ENCODE peak calls at places on chromosomes 7 and 10, in eight cellular contexts. B is stimulated activated CD4-positive, alpha-beta T cell treated with anti-CD3 and anti-CD28 coated beads, Interleukin-1b, Interleukin-23, amount 100 ng/mL, for 24 hours; Q is non-pigmented ciliary epithelial cell; T is Right ventricle myocardium inferior; E is memory B cell; W is A549; I is activated T-cell treated with anti-CD3 and anti-CD28 coated beads, Interleukin-2, amount 50 U/mL, for 72 hours; J is T-cell. F is an unnamed sample.

GRCh38 chr7:2604608-2605174 is 27.1 kb upstream of the TTYH3 start:
- DNase-seq in B (no peak), Q (no peak), T (no peak), E (no peak), W (no peak), I (no peak), J (no peak), F (no peak)

GRCh38 chr7:149497467-149498261 is at the start of gene ZNF746:
- DNase-seq in B (peak), Q (peak), T (peak), E (peak), W (peak), I (peak), J (peak), F (peak)

GRCh38 chr10:58631715-58632114 is 119.0 kb downstream of the BICC1 start:
- DNase-seq in B (no peak), Q (no peak), T (no peak), E (no peak), W (no peak), I (no peak), J (no peak), F (no peak)

GRCh38 chr7:151075662-151075971 is 5.0 kb downstream of the FASTK start:
- DNase-seq in B (no peak), Q (no peak), T (no peak), E (no peak), W (no peak), I (no peak), J (no peak), F (no peak)

GRCh38 chr7:28243861-28244260 is 63.3 kb upstream of the JAZF1 start:
- DNase-seq in B (no peak), Q (no peak), T (no peak), E (no peak), W (no peak), I (no peak), J (no peak), F (no peak)

GRCh38 chr10:1256139-1256720 is 200.0 kb downstream of the WDR37 start:
- DNase-seq in B (no peak), Q (no peak), T (no peak), E (no peak), W (no peak), I (no peak), J (no peak), F (no peak)

GRCh38 chr10:97503413-97503812 is 4.7 kb downstream of the UBTD1 start:
- DNase-seq in B (no peak), Q (no peak), T (no peak), E (no peak), W (no peak), I (no peak), J (no peak), F (no peak)

GRCh38 chr7:156639426-156640256 is 933 bp upstream of the RNF32 start:
- DNase-seq in B (no peak), Q (no peak), T (no peak), E (peak), W (no peak), I (no peak), J (no peak), F (no peak)

GRCh38 chr7:22357311-22358175 is 589 bp upstream of the RAPGEF5 start:
- DNase-seq in B (no peak), Q (no peak), T (no peak), E (no peak), W (peak), I (no peak), J (no peak), F (no peak)

GRCh38 chr7:34307540-34307939 is 350.5 kb upstream of the NPSR1 start:
- DNase-seq in B (no peak), Q (no peak), T (no peak), E (no peak), W (no peak), I (no peak), J (no peak), F (no peak)

GRCh38 chr10:106582291-106582690 is 582.2 kb downstream of the SORCS1 start:
- DNase-seq in B (no peak), Q (no peak), T (no peak), E (no peak), W (no peak), I (no peak), J (no peak), F (no peak)

GRCh38 chr10:50992972-50993766 is 81.1 kb upstream of the PRKG1 start:
- DNase-seq in B (no peak), Q (peak), T (peak), E (no peak), W (no peak), I (no peak), J (no peak), F (no peak)

GRCh38 chr10:102231357-102232318 is 5.5 kb downstream of the ELOVL3 start:
- DNase-seq in B (no peak), Q (no peak), T (peak), E (peak), W (peak), I (peak), J (peak), F (no peak)

GRCh38 chr10:24446739-24447138 is 237.8 kb downstream of the KIAA1217 start:
- DNase-seq in B (no peak), Q (peak), T (no peak), E (no peak), W (no peak), I (no peak), J (no peak), F (no peak)

GRCh38 chr7:111113263-111114017 is 22.5 kb downstream of the LRRN3 start:
- DNase-seq in B (no peak), Q (no peak), T (no peak), E (no peak), W (peak), I (no peak), J (no peak), F (no peak)

GRCh38 chr7:140625908-140626868 is 14.4 kb downstream of the DENND2A start:
- DNase-seq in B (no peak), Q (no peak), T (peak), E (no peak), W (peak), I (no peak), J (no peak), F (peak)

GRCh38 chr10:5584895-5585516 is 60.2 kb downstream of the CALML3 start:
- DNase-seq in B (no peak), Q (peak), T (no peak), E (no peak), W (peak), I (no peak), J (no peak), F (no peak)

GRCh38 chr10:118276203-118276602 is 65.9 kb downstream of the FAM204A start:
- DNase-seq in B (no peak), Q (no peak), T (no peak), E (no peak), W (no peak), I (no peak), J (no peak), F (no peak)

GRCh38 chr10:1297566-1298301 is 241.5 kb downstream of the WDR37 start:
- DNase-seq in B (no peak), Q (no peak), T (no peak), E (no peak), W (no peak), I (no peak), J (no peak), F (no peak)

GRCh38 chr10:101002456-101002855 is 2.8 kb downstream of the LZTS2 start:
- DNase-seq in B (no peak), Q (no peak), T (no peak), E (no peak), W (no peak), I (no peak), J (no peak), F (no peak)

GRCh38 chr7:76063525-76063924 is 15.6 kb downstream of the MDH2 start:
- DNase-seq in B (no peak), Q (no peak), T (peak), E (no peak), W (no peak), I (no peak), J (no peak), F (no peak)

GRCh38 chr10:14571866-14572507 is 202.7 kb downstream of the FAM107B start:
- DNase-seq in B (peak), Q (no peak), T (no peak), E (peak), W (peak), I (peak), J (peak), F (no peak)

GRCh38 chr10:110597476-110597875 is 30.0 kb downstream of the SMC3 start:
- DNase-seq in B (no peak), Q (no peak), T (no peak), E (no peak), W (no peak), I (no peak), J (no peak), F (no peak)

GRCh38 chr10:93346712-93347111 is 135.4 kb downstream of the MYOF start:
- DNase-seq in B (no peak), Q (no peak), T (no peak), E (no peak), W (no peak), I (no peak), J (no peak), F (no peak)

GRCh38 chr7:8597565-8597964 is 164.2 kb downstream of the NXPH1 start:
- DNase-seq in B (no peak), Q (no peak), T (no peak), E (no peak), W (no peak), I (no peak), J (no peak), F (no peak)

GRCh38 chr7:130420943-130421578 is 19.8 kb downstream of the CEP41 start:
- DNase-seq in B (no peak), Q (no peak), T (no peak), E (no peak), W (no peak), I (no peak), J (no peak), F (no peak)

GRCh38 chr7:131952365-131952764 is 395.9 kb upstream of the PODXL start:
- DNase-seq in B (no peak), Q (no peak), T (no peak), E (no peak), W (no peak), I (no peak), J (no peak), F (no peak)

GRCh38 chr10:51313259-51313658 is 239.0 kb downstream of the PRKG1 start:
- DNase-seq in B (no peak), Q (no peak), T (no peak), E (no peak), W (no peak), I (no peak), J (no peak), F (no peak)

GRCh38 chr10:11237571-11237970 is 219.9 kb downstream of the CELF2 start:
- DNase-seq in B (no peak), Q (no peak), T (no peak), E (no peak), W (no peak), I (peak), J (no peak), F (no peak)

GRCh38 chr7:55260671-55261385 is 104.3 kb upstream of the LANCL2 start:
- DNase-seq in B (no peak), Q (no peak), T (no peak), E (no peak), W (no peak), I (no peak), J (no peak), F (no peak)

GRCh38 chr10:5775705-5776104 is 37.5 kb downstream of the GDI2 start:
- DNase-seq in B (peak), Q (no peak), T (peak), E (peak), W (no peak), I (peak), J (peak), F (no peak)

GRCh38 chr7:64871761-64872160 is 31.3 kb upstream of the ZNF273 start:
- DNase-seq in B (no peak), Q (no peak), T (no peak), E (no peak), W (no peak), I (no peak), J (no peak), F (no peak)

GRCh38 chr7:10655031-10655430 is 318.6 kb upstream of the PHF14 start:
- DNase-seq in B (no peak), Q (no peak), T (no peak), E (no peak), W (no peak), I (no peak), J (no peak), F (no peak)

GRCh38 chr10:60810437-60811182 is 32.3 kb downstream of the CDK1 start:
- DNase-seq in B (no peak), Q (no peak), T (no peak), E (no peak), W (no peak), I (no peak), J (no peak), F (no peak)

GRCh38 chr10:130936844-130937243 is 374.7 kb downstream of the TCERG1L start:
- DNase-seq in B (no peak), Q (no peak), T (no peak), E (no peak), W (no peak), I (no peak), J (no peak), F (no peak)

GRCh38 chr7:22876986-22877729 is 54.5 kb upstream of the TOMM7 start:
- DNase-seq in B (no peak), Q (no peak), T (no peak), E (no peak), W (no peak), I (no peak), J (no peak), F (no peak)

F was measured in sciatic nerve.